ENCODE peak calls at places on chromosome 7, in four cellular contexts. One of them, this sample, is unnamed.

GRCh38 chr7:79965946-79966345 is 168.7 kb upstream of the GNAI1 start:
- DNase-seq in GM12878: no peak
- DNase-seq in K562: no peak
- DNase-seq in HepG2: no peak
- DNase-seq in this sample: no peak

GRCh38 chr7:90710466-90710850 is 114.3 kb downstream of the CDK14 start:
- DNase-seq in GM12878: no peak
- DNase-seq in K562: no peak
- DNase-seq in HepG2: no peak
- DNase-seq in this sample: no peak

GRCh38 chr7:111931958-111932357 is 274.2 kb downstream of the DOCK4 start:
- DNase-seq in GM12878: no peak
- DNase-seq in K562: no peak
- DNase-seq in HepG2: peak; percentile 83
- DNase-seq in this sample: no peak

GRCh38 chr7:2122651-2123050 is 110.1 kb downstream of the MAD1L1 start:
- DNase-seq in GM12878: no peak
- DNase-seq in K562: no peak
- DNase-seq in HepG2: no peak
- DNase-seq in this sample: no peak

GRCh38 chr7:53904355-53904754 is 637.8 kb upstream of the VSTM2A start:
- DNase-seq in GM12878: no peak
- DNase-seq in K562: no peak
- DNase-seq in HepG2: no peak
- DNase-seq in this sample: no peak

GRCh38 chr7:147412782-147413186 is 1177.8 kb upstream of the C7orf33 start:
- DNase-seq in GM12878: no peak
- DNase-seq in K562: no peak
- DNase-seq in HepG2: peak; percentile 1
- DNase-seq in this sample: no peak

GRCh38 chr7:45543470-45543869 is 30.7 kb upstream of the ADCY1 start:
- DNase-seq in GM12878: no peak
- DNase-seq in K562: no peak
- DNase-seq in HepG2: no peak
- DNase-seq in this sample: no peak

GRCh38 chr7:143016996-143017395 is 9.9 kb downstream of the OR9A2 start:
- DNase-seq in GM12878: no peak
- DNase-seq in K562: no peak
- DNase-seq in HepG2: no peak
- DNase-seq in this sample: no peak

GRCh38 chr7:80843018-80843671 is 75.7 kb downstream of the SEMA3C start:
- DNase-seq in GM12878: no peak
- DNase-seq in K562: no peak
- DNase-seq in HepG2: no peak
- DNase-seq in this sample: no peak

GRCh38 chr7:106562711-106563366 is 98.1 kb downstream of the CCDC71L start:
- DNase-seq in GM12878: no peak
- DNase-seq in K562: peak; percentile 79
- DNase-seq in HepG2: no peak
- DNase-seq in this sample: no peak

GRCh38 chr7:112159346-112159745 is 46.9 kb downstream of the DOCK4 start:
- DNase-seq in GM12878: no peak
- DNase-seq in K562: no peak
- DNase-seq in HepG2: no peak
- DNase-seq in this sample: no peak

GRCh38 chr7:36010656-36011587 is 142.1 kb upstream of the EEPD1 start:
- DNase-seq in GM12878: no peak
- DNase-seq in K562: no peak
- DNase-seq in HepG2: no peak
- DNase-seq in this sample: no peak

GRCh38 chr7:142025896-142026295 is 30.2 kb downstream of the MGAM start:
- DNase-seq in GM12878: no peak
- DNase-seq in K562: no peak
- DNase-seq in HepG2: no peak
- DNase-seq in this sample: no peak

GRCh38 chr7:142498364-142498763 is 240.5 kb upstream of the PRSS58 start:
- DNase-seq in GM12878: no peak
- DNase-seq in K562: no peak
- DNase-seq in HepG2: no peak
- DNase-seq in this sample: no peak

GRCh38 chr7:23212395-23212794 is 30.5 kb downstream of the NUP42 start:
- DNase-seq in GM12878: no peak
- DNase-seq in K562: no peak
- DNase-seq in HepG2: no peak
- DNase-seq in this sample: no peak

GRCh38 chr7:36062159-36062815 is 90.8 kb upstream of the EEPD1 start:
- DNase-seq in GM12878: no peak
- DNase-seq in K562: no peak
- DNase-seq in HepG2: no peak
- DNase-seq in this sample: no peak

DNA sequence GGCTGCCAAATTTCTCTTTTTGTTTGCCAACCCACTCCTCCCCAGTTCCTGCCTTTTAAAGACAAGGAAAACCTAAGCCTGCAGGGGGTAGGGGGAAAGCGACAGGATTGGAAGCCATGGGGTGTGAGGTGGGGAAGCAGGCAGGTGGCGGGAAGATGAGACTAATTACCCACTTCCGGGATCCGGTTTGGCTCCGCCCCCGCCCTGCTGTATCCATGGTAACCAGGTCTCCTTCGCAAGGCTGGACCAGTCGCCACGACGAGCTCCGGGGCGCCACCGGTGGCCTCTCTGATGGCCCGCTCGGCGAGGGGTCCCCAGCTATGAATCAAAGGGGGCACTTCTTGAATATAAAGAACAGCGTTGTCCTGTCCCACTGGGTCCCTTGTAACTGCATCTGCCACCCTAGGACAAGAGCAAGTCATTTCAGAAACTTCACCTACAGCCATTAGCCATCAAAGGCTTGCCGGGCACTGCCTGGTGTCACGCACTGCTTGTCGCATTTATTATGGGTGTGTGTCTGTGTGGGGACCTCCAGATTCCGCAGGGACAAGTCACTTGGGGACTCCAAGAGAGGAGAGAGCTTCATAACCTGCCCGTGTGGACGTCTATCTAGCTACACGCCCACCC is 55.4 kb upstream of the LMTK2 start:
- DNase-seq in GM12878: no peak
- DNase-seq in K562: peak; percentile 58
- DNase-seq in HepG2: peak; percentile 10
- DNase-seq in this sample: no peak
- TF ChIP-seq FOXM1 in GM12878: no peak
- TF ChIP-seq FOXM1 in K562: no peak
- TF ChIP-seq FOXM1 in HepG2: no peak
- TF ChIP-seq FOXM1 in this sample: no peak

GRCh38 chr7:16637279-16637795 is 8.2 kb downstream of the ANKMY2 start:
- DNase-seq in GM12878: no peak
- DNase-seq in K562: no peak
- DNase-seq in HepG2: no peak
- DNase-seq in this sample: no peak
- TF ChIP-seq FOXK2 in GM12878: no peak
- TF ChIP-seq FOXK2 in K562: no peak
- TF ChIP-seq FOXK2 in HepG2: no peak
- TF ChIP-seq FOXK2 in this sample: no peak

GRCh38 chr7:28804990-28805389 is 153.1 kb downstream of the TRIL start:
- DNase-seq in GM12878: no peak
- DNase-seq in K562: no peak
- DNase-seq in HepG2: no peak
- DNase-seq in this sample: no peak
- TF ChIP-seq FOXM1 in GM12878: no peak
- TF ChIP-seq FOXM1 in K562: no peak
- TF ChIP-seq FOXM1 in HepG2: no peak
- TF ChIP-seq FOXM1 in this sample: no peak

GRCh38 chr7:13878154-13878553 is 111.3 kb downstream of the ETV1 start:
- DNase-seq in GM12878: no peak
- DNase-seq in K562: no peak
- DNase-seq in HepG2: no peak
- DNase-seq in this sample: no peak

GRCh38 chr7:13879143-13879542 is 110.3 kb downstream of the ETV1 start:
- DNase-seq in GM12878: no peak
- DNase-seq in K562: no peak
- DNase-seq in HepG2: no peak
- DNase-seq in this sample: no peak

GRCh38 chr7:13880789-13881188 is 108.7 kb downstream of the ETV1 start:
- DNase-seq in GM12878: no peak
- DNase-seq in K562: no peak
- DNase-seq in HepG2: no peak
- DNase-seq in this sample: no peak

GRCh38 chr7:13882051-13882450 is 107.4 kb downstream of the ETV1 start:
- DNase-seq in GM12878: no peak
- DNase-seq in K562: no peak
- DNase-seq in HepG2: no peak
- DNase-seq in this sample: no peak

DNA sequence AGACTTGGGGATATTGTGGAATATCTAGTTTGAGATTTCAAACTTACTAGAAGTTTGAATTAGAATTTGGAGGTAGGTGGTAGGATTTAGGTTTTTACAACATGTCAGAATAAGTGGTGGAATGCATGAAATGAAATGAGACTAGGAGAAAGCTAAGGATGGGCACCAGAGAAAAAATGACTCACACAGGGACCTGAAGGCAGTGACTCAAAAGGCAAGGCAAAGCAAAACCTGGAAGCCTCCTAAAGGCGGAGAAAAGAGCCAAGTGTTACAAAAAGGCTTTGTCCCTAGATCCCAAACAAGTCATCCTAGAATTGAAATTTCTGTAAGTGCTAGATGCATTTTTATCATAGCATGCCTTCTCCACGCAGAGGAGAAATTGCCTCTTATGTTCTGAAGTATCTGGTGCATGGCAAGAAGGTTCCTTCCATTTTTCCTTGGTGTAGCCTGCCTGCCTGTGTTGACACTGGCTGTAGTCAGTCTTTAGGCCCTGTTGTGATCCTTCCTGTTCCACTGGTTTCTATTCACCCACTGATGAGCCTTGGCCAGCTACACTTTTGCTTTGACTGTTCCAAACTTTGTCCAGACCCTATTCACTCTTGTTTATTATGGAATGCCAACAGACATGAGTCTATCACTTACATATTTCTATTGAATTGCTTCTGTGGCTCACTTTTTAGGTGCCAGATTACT is 109.3 kb downstream of the ETV1 start:
- DNase-seq in GM12878: no peak
- DNase-seq in K562: no peak
- DNase-seq in HepG2: no peak
- DNase-seq in this sample: no peak
- TF ChIP-seq FOXK2 in GM12878: no peak
- TF ChIP-seq FOXK2 in K562: no peak
- TF ChIP-seq FOXK2 in HepG2: no peak
- TF ChIP-seq FOXK2 in this sample: no peak

GRCh38 chr7:20484366-20484765 is 131.1 kb upstream of the ABCB5 start:
- DNase-seq in GM12878: no peak
- DNase-seq in K562: no peak
- DNase-seq in HepG2: no peak
- DNase-seq in this sample: no peak

GRCh38 chr7:20491286-20491685 is 124.2 kb upstream of the ABCB5 start:
- DNase-seq in GM12878: no peak
- DNase-seq in K562: no peak
- DNase-seq in HepG2: no peak
- DNase-seq in this sample: no peak

DNA sequence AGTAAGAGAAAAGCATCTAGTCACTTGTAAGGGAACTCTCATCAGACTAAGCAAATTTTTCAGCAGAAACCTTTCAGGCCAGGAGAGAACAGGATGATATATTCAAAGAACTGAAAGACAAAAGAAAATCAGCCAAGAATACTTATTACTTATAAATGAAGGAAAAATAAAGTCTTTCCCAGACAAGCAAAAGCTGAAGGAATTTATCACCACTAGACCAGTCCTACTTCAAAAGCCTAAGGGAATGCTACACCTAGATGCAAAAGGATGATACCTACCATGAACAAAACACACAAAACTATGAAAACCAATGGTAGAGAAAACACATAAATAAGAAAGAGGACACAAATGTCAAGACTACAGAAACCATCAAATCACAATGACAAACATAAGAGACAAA is 126.6 kb upstream of the ABCB5 start:
- DNase-seq in GM12878: no peak
- DNase-seq in K562: no peak
- DNase-seq in HepG2: no peak
- DNase-seq in this sample: no peak
- TF ChIP-seq FOXM1 in GM12878: no peak
- TF ChIP-seq FOXM1 in K562: no peak
- TF ChIP-seq FOXM1 in HepG2: no peak
- TF ChIP-seq FOXM1 in this sample: no peak

GRCh38 chr7:17098515-17098914 is 199.9 kb upstream of the AHR start:
- DNase-seq in GM12878: no peak
- DNase-seq in K562: no peak
- DNase-seq in HepG2: no peak
- DNase-seq in this sample: no peak

GRCh38 chr7:17097668-17098297 is 200.7 kb upstream of the AHR start:
- DNase-seq in GM12878: no peak
- DNase-seq in K562: no peak
- DNase-seq in HepG2: no peak
- DNase-seq in this sample: no peak

GRCh38 chr7:17101207-17101696 is 197.2 kb upstream of the AHR start:
- DNase-seq in GM12878: no peak
- DNase-seq in K562: no peak
- DNase-seq in HepG2: no peak
- DNase-seq in this sample: no peak

GRCh38 chr7:17095951-17096350 is 202.5 kb upstream of the AHR start:
- DNase-seq in GM12878: no peak
- DNase-seq in K562: no peak
- DNase-seq in HepG2: no peak
- DNase-seq in this sample: no peak

GRCh38 chr7:17099083-17099973 is 199.1 kb upstream of the AHR start:
- DNase-seq in GM12878: no peak
- DNase-seq in K562: no peak
- DNase-seq in HepG2: peak; percentile 98
- DNase-seq in this sample: no peak
- TF ChIP-seq FOXK2 in GM12878: no peak
- TF ChIP-seq FOXK2 in K562: no peak
- TF ChIP-seq FOXK2 in HepG2: no peak
- TF ChIP-seq FOXK2 in this sample: no peak

GRCh38 chr7:47952224-47952623 is 4.0 kb upstream of the PKD1L1 start:
- DNase-seq in GM12878: no peak
- DNase-seq in K562: no peak
- DNase-seq in HepG2: no peak
- DNase-seq in this sample: no peak

GRCh38 chr7:47956220-47956619 is 8.0 kb upstream of the PKD1L1 start:
- DNase-seq in GM12878: no peak
- DNase-seq in K562: no peak
- DNase-seq in HepG2: no peak
- DNase-seq in this sample: no peak

GRCh38 chr7:47951374-47951773 is 3.1 kb upstream of the PKD1L1 start:
- DNase-seq in GM12878: no peak
- DNase-seq in K562: no peak
- DNase-seq in HepG2: peak; percentile 37
- DNase-seq in this sample: no peak

GRCh38 chr7:47953822-47954221 is 5.6 kb upstream of the PKD1L1 start:
- DNase-seq in GM12878: no peak
- DNase-seq in K562: no peak
- DNase-seq in HepG2: no peak
- DNase-seq in this sample: no peak

GRCh38 chr7:47954231-47954911 is 6.1 kb upstream of the PKD1L1 start:
- DNase-seq in GM12878: no peak
- DNase-seq in K562: no peak
- DNase-seq in HepG2: no peak
- DNase-seq in this sample: no peak
- TF ChIP-seq FOXM1 in GM12878: peak; percentile 33
- TF ChIP-seq FOXM1 in K562: no peak
- TF ChIP-seq FOXM1 in HepG2: no peak
- TF ChIP-seq FOXM1 in this sample: no peak

This sample was measured in HEK293T.